ENCODE peak calls at places on chromosomes 1 and 21, in seven cellular contexts. Q is left ventricle myocardium inferior, R is AG04450, C is retinal pigment epithelial cell, N is transverse colon, Z is AG09309, V is GM20000. A is an unnamed sample.
A peak's percentile ranks its signal among the peaks of the same experiment; 100 is the strongest.

GRCh38 chr1:244022859-244023258 is 28.2 kb upstream of the ZBTB18 start:
- DNase-seq in Q (no peak), R (no peak), C (no peak), N (no peak), Z (no peak), V (no peak), A (no peak)

GRCh38 chr1:88230126-88230525 is 453.9 kb upstream of the PKN2 start:
- DNase-seq in Q (no peak), R (no peak), C (no peak), N (no peak), Z (no peak), V (no peak), A (no peak)

GRCh38 chr1:7783178-7783711 is 846 bp upstream of the PER3 start:
- DNase-seq in Q (peak; percentile 83), R (no peak), C (peak; percentile 20), N (peak; percentile 72), Z (no peak), V (peak; percentile 76), A (peak; percentile 79)

GRCh38 chr1:52191395-52191965 is 49.6 kb downstream of the ZFYVE9 start:
- DNase-seq in Q (no peak), R (no peak), C (no peak), N (no peak), Z (no peak), V (no peak), A (no peak)

GRCh38 chr1:54245501-54245900 is 45.5 kb downstream of the MRPL37 start:
- DNase-seq in Q (no peak), R (no peak), C (no peak), N (no peak), Z (no peak), V (no peak), A (no peak)

GRCh38 chr1:36743286-36744005 is 260.7 kb upstream of the CSF3R start:
- DNase-seq in Q (no peak), R (no peak), C (no peak), N (no peak), Z (no peak), V (no peak), A (no peak)

GRCh38 chr1:13540871-13541270 is 27.1 kb upstream of the LRRC38 start:
- DNase-seq in Q (peak; percentile 62), R (no peak), C (no peak), N (peak; percentile 11), Z (no peak), V (no peak), A (no peak)

GRCh38 chr1:97925982-97926708 is 5.3 kb upstream of the DPYD start:
- DNase-seq in Q (no peak), R (no peak), C (no peak), N (no peak), Z (no peak), V (no peak), A (no peak)

GRCh38 chr1:84174051-84174556 is 30.0 kb downstream of the PRKACB start:
- DNase-seq in Q (no peak), R (no peak), C (peak; percentile 41), N (no peak), Z (no peak), V (no peak), A (no peak)

GRCh38 chr1:82838066-82838465 is 1037.3 kb downstream of the ADGRL2 start:
- DNase-seq in Q (no peak), R (no peak), C (no peak), N (no peak), Z (no peak), V (no peak), A (no peak)

GRCh38 chr21:31866077-31866511 is 6.7 kb upstream of the HUNK start:
- DNase-seq in Q (peak; percentile 88), R (peak; percentile 23), C (peak; percentile 35), N (peak; percentile 89), Z (no peak), V (peak; percentile 76), A (peak; percentile 71)

GRCh38 chr1:116498789-116499628 is 71.8 kb downstream of the CD58 start:
- DNase-seq in Q (no peak), R (no peak), C (no peak), N (peak; percentile 64), Z (no peak), V (peak; percentile 75), A (peak; percentile 71)

GRCh38 chr1:204941415-204942338 is 71.0 kb downstream of the NFASC start:
- DNase-seq in Q (peak; percentile 68), R (no peak), C (peak; percentile 8), N (peak; percentile 73), Z (peak; percentile 17), V (peak; percentile 67), A (peak; percentile 72)

GRCh38 chr1:11729498-11730428 is 6.2 kb upstream of the AGTRAP start:
- DNase-seq in Q (peak; percentile 44), R (no peak), C (no peak), N (no peak), Z (no peak), V (no peak), A (no peak)

GRCh38 chr1:19028110-19028509 is 71.6 kb upstream of the IFFO2 start:
- DNase-seq in Q (no peak), R (no peak), C (no peak), N (no peak), Z (no peak), V (no peak), A (no peak)

GRCh38 chr1:98662354-98662665 is 789 bp downstream of the SNX7 start:
- DNase-seq in Q (no peak), R (peak; percentile 10), C (no peak), N (no peak), Z (no peak), V (no peak), A (no peak)

GRCh38 chr1:167054531-167054930 is 35.6 kb downstream of the GPA33 start:
- DNase-seq in Q (no peak), R (no peak), C (no peak), N (no peak), Z (no peak), V (no peak), A (no peak)

GRCh38 chr1:173507205-173507846 is 30.2 kb downstream of the PRDX6 start:
- DNase-seq in Q (no peak), R (peak; percentile 49), C (peak; percentile 95), N (no peak), Z (peak; percentile 35), V (no peak), A (no peak)

GRCh38 chr1:91601554-91602322 is 101.1 kb downstream of the CDC7 start:
- DNase-seq in Q (peak; percentile 82), R (no peak), C (no peak), N (no peak), Z (no peak), V (no peak), A (no peak)

DNA sequence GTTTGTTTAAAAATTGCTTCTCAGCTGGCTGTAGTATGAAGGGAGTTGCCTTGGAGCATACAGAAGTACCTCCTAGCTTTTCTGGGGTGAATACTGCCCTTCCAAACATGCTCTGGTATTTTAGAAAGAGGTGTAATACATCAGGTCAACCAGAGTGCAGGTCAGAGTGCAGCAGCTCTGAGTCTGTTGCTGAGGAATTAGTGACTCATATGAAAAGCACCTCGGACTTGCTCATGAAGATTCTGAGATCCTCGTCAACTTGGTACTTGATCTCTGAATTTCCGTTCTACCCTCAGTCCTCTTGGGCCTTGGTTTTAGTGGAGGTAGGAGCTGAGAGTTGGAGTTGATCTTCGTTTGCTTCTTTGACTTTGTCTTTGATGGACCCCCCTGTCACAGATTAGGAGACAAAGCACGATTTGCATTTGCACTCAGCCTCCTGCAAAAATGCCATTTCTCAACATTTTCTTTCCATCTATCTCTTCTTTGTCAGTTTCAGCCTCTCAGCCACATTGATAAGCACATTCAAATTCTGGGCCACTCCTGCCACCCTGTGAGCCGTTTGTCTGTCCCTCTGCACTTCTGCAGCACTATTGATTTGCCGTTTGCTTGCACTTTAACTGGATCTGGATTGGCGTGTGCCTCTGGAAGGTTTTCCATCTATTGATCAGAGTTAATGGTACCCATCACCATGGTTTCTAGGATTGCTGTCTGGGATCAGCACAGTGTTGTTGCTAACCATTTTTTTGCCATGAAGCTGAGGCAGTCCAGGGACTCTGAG is 67.5 kb downstream of the NOS1AP start:
- DNase-seq in Q (no peak), R (peak; percentile 58), C (peak; percentile 62), N (no peak), Z (peak; percentile 41), V (no peak), A (no peak)
- TF ChIP-seq CTCF in Q (no peak), R (no peak), C (no peak), N (no peak), Z (no peak), V (no peak), A (no peak)

GRCh38 chr1:31502253-31502652 is 74.1 kb upstream of the TINAGL1 start:
- DNase-seq in Q (no peak), R (no peak), C (no peak), N (no peak), Z (no peak), V (no peak), A (no peak)

GRCh38 chr1:31504001-31504400 is 72.3 kb upstream of the TINAGL1 start:
- DNase-seq in Q (no peak), R (no peak), C (no peak), N (no peak), Z (no peak), V (no peak), A (no peak)

GRCh38 chr1:31503581-31503980 is 72.7 kb upstream of the TINAGL1 start:
- DNase-seq in Q (no peak), R (no peak), C (no peak), N (no peak), Z (no peak), V (no peak), A (no peak)

GRCh38 chr1:31502926-31503511 is 73.3 kb upstream of the TINAGL1 start:
- DNase-seq in Q (no peak), R (no peak), C (no peak), N (no peak), Z (no peak), V (no peak), A (no peak)

DNA sequence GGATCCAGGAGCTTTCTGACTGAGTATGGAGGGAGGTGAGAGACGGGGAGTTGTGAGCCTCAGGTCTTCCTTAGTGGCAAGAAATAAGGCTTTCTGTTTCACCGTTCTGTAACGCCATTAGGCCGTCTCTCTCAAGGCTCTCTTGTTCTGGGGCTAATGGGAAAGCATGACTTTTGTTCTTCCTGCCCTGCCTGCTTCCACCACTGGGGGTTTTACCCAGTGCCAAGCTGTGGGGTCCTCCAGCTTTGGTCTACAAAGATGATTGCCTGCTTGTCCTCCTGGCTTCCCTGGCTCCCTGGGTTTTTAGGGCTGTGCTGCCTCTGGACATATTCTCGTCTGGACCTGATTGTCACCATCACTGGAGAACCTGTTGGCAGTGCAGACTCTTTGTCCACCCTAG is 74.8 kb upstream of the TINAGL1 start:
- DNase-seq in Q (no peak), R (no peak), C (no peak), N (no peak), Z (no peak), V (no peak), A (no peak)
- TF ChIP-seq CTCF in Q (no peak), R (peak; percentile 22), C (peak; percentile 31), N (no peak), Z (peak; percentile 24), V (no peak), A (no peak)

GRCh38 chr1:151762941-151763921 is at the start of gene MRPL9:
- DNase-seq in Q (peak; percentile 81), R (peak; percentile 21), C (peak; percentile 29), N (peak; percentile 84), Z (peak; percentile 27), V (peak; percentile 93), A (peak; percentile 97)
- TF ChIP-seq CTCF in Q (no peak), R (no peak), C (no peak), N (no peak), Z (peak; percentile 1), V (no peak), A (no peak)

GRCh38 chr21:37460196-37460595 is 93.6 kb downstream of the DYRK1A start:
- DNase-seq in Q (no peak), R (no peak), C (no peak), N (no peak), Z (no peak), V (no peak), A (no peak)
- TF ChIP-seq CTCF in Q (no peak), R (peak; percentile 26), C (peak; percentile 22), N (no peak), Z (no peak), V (no peak), A (no peak)

GRCh38 chr1:212024469-212025149 is 10.7 kb downstream of the INTS7 start:
- DNase-seq in Q (no peak), R (no peak), C (no peak), N (no peak), Z (no peak), V (no peak), A (no peak)
- TF ChIP-seq CTCF in Q (no peak), R (no peak), C (no peak), N (no peak), Z (no peak), V (no peak), A (no peak)